ENCODE peak calls at places on chromosomes 3 and 15, in four cellular contexts. D is stomach; I is AG04449; H is CD4-positive, alpha-beta T cell. G is an unnamed sample.

GRCh38 chr3:76972624-76973296 is 67.1 kb upstream of the ROBO2 start:
- DNase-seq in D (no peak), I (no peak), H (no peak), G (no peak)

GRCh38 chr3:172520332-172520831 is 2.8 kb downstream of the TNFSF10 start:
- DNase-seq in D (no peak), I (peak), H (no peak), G (peak)

GRCh38 chr3:169865176-169865800 is 4.4 kb downstream of the LRRC31 start:
- DNase-seq in D (no peak), I (no peak), H (no peak), G (no peak)

GRCh38 chr3:114005406-114005987 is 50.8 kb downstream of the CCDC191 start:
- DNase-seq in D (no peak), I (no peak), H (no peak), G (no peak)

GRCh38 chr3:149449799-149450198 is 24.7 kb upstream of the TM4SF4 start:
- DNase-seq in D (no peak), I (no peak), H (no peak), G (no peak)

GRCh38 chr3:149180057-149180573 is 41.5 kb downstream of the CP start:
- DNase-seq in D (peak), I (peak), H (no peak), G (no peak)

GRCh38 chr15:77584201-77584600 is 48.5 kb downstream of the LINGO1 start:
- DNase-seq in D (no peak), I (no peak), H (no peak), G (no peak)

GRCh38 chr3:198080521-198081384 is 120.7 kb downstream of the LMLN start:
- DNase-seq in D (peak), I (no peak), H (peak), G (peak)

GRCh38 chr3:172137287-172138030 is 98.1 kb downstream of the FNDC3B start:
- DNase-seq in D (no peak), I (no peak), H (no peak), G (no peak)

GRCh38 chr3:100402150-100402706 is 889 bp downstream of the LNP1 start:
- DNase-seq in D (no peak), I (no peak), H (no peak), G (no peak)

GRCh38 chr3:168249539-168250414 is 154.1 kb upstream of the GOLIM4 start:
- DNase-seq in D (peak), I (peak), H (no peak), G (peak)

GRCh38 chr15:49439678-49440375 is 16.8 kb downstream of the FGF7 start:
- DNase-seq in D (no peak), I (no peak), H (no peak), G (no peak)

GRCh38 chr3:141020139-141020940 is 30.8 kb upstream of the SPSB4 start:
- DNase-seq in D (no peak), I (no peak), H (no peak), G (no peak)

GRCh38 chr15:56869573-56869972 is 48.9 kb upstream of the TCF12 start:
- DNase-seq in D (peak), I (no peak), H (no peak), G (no peak)

GRCh38 chr15:40844543-40844981 is 714 bp downstream of the SPINT1 start:
- DNase-seq in D (peak), I (no peak), H (peak), G (peak)

GRCh38 chr3:20739814-20740213 is 553.8 kb upstream of the SGO1 start:
- DNase-seq in D (no peak), I (no peak), H (no peak), G (no peak)

GRCh38 chr3:69864751-69865150 is 125.5 kb downstream of the MITF start:
- DNase-seq in D (no peak), I (no peak), H (no peak), G (no peak)

GRCh38 chr3:115623414-115623868 is at the start of gene GAP43:
- DNase-seq in D (no peak), I (peak), H (no peak), G (no peak)

GRCh38 chr3:141797167-141797773 is 34.1 kb downstream of the GRK7 start:
- DNase-seq in D (peak), I (no peak), H (peak), G (peak)

GRCh38 chr3:171162986-171163723 is 136.6 kb upstream of the SLC2A2 start:
- DNase-seq in D (no peak), I (no peak), H (no peak), G (peak)

GRCh38 chr3:138682674-138683073 is 74.1 kb downstream of the FAIM start:
- DNase-seq in D (no peak), I (no peak), H (no peak), G (no peak)

GRCh38 chr3:172181936-172182708 is 142.7 kb downstream of the FNDC3B start:
- DNase-seq in D (no peak), I (no peak), H (no peak), G (no peak)

GRCh38 chr15:28125673-28126651 is 26.8 kb upstream of the OCA2 start:
- DNase-seq in D (no peak), I (no peak), H (no peak), G (no peak)

GRCh38 chr15:50107591-50108408 is 11.2 kb downstream of the ATP8B4 start:
- DNase-seq in D (peak), I (no peak), H (no peak), G (peak)

GRCh38 chr15:51796777-51797474 is 32.5 kb upstream of the TMOD3 start:
- DNase-seq in D (no peak), I (no peak), H (no peak), G (no peak)

GRCh38 chr3:113914646-113915045 is 33.2 kb upstream of the ZDHHC23 start:
- DNase-seq in D (no peak), I (peak), H (no peak), G (no peak)

GRCh38 chr3:48413086-48413485 is 16.8 kb downstream of the PLXNB1 start:
- DNase-seq in D (no peak), I (no peak), H (no peak), G (no peak)

GRCh38 chr3:53841296-53841695 is 4.9 kb downstream of the CHDH start:
- DNase-seq in D (peak), I (no peak), H (no peak), G (no peak)

GRCh38 chr3:38834110-38834509 is 18.1 kb upstream of the SCN10A start:
- DNase-seq in D (no peak), I (peak), H (peak), G (no peak)

GRCh38 chr3:160697628-160698382 is 20.8 kb downstream of the ARL14 start:
- DNase-seq in D (no peak), I (peak), H (no peak), G (peak)

GRCh38 chr15:70703483-70703882 is 59.9 kb downstream of the UACA start:
- DNase-seq in D (no peak), I (no peak), H (no peak), G (no peak)

GRCh38 chr3:167406876-167407492 is 26.9 kb upstream of the ZBBX start:
- DNase-seq in D (peak), I (no peak), H (no peak), G (no peak)

GRCh38 chr3:125179528-125180240 is 32.9 kb downstream of the SLC12A8 start:
- DNase-seq in D (no peak), I (no peak), H (no peak), G (peak)

GRCh38 chr15:87753539-87753938 is 503.0 kb downstream of the NTRK3 start:
- DNase-seq in D (no peak), I (no peak), H (no peak), G (no peak)
- TF ChIP-seq CTCF in D (no peak), I (no peak), H (no peak), G (no peak)

GRCh38 chr15:90545095-90545494 is 15.4 kb downstream of the CRTC3 start:
- DNase-seq in D (no peak), I (no peak), H (no peak), G (no peak)
- TF ChIP-seq CTCF in D (no peak), I (no peak), H (no peak), G (no peak)

DNA sequence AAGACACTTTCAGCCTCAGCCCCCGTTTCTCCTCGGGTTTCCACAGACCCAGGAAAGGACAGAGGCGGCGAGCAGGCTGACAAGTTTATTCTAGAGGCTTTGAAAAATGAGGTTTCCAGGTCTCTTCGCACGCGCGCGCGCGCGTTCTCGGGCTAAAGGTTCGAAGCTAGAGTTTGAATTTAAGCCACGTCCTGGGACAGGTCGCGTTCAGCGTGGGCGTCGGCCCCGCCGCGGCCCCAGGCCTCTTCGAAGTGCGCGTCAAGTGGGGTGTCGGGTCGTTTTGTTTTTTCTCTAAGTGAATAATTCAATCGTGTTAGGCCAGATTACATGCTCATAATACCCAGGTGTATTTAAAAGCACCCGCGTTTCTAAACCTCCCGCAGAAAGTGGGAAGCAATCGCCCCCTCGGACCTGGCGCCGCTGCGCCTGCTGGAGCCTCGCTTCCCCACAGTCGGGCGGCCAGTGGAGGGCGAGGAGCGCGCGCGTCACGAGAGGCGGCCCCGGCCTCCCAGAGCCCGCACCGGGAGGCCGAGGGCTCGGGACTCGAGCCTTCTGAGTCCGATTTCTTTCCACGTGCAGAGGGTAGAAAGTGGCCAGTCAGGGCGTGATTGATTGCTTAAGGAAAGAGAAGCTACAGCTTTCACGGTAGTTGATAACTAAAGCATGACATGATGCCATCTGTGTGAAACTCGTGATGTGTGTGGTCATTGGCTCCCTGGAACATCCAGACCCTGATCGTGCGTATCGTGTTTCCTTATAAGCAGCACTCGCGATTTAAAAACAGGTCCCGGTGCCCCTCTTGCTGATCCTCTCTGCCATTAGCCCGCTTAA is 15.8 kb upstream of the SOX2 start:
- DNase-seq in D (peak), I (no peak), H (no peak), G (no peak)
- TF ChIP-seq CTCF in D (no peak), I (no peak), H (no peak), G (no peak)

GRCh38 chr3:134216206-134216764 is 34.4 kb downstream of the RYK start:
- DNase-seq in D (no peak), I (no peak), H (no peak), G (no peak)

GRCh38 chr3:134216851-134217250 is 33.8 kb downstream of the RYK start:
- DNase-seq in D (no peak), I (no peak), H (no peak), G (no peak)

GRCh38 chr3:134212898-134213665 is 37.6 kb downstream of the RYK start:
- DNase-seq in D (peak), I (no peak), H (peak), G (peak)

GRCh38 chr3:134214239-134214638 is 36.4 kb downstream of the RYK start:
- DNase-seq in D (no peak), I (no peak), H (no peak), G (no peak)

DNA sequence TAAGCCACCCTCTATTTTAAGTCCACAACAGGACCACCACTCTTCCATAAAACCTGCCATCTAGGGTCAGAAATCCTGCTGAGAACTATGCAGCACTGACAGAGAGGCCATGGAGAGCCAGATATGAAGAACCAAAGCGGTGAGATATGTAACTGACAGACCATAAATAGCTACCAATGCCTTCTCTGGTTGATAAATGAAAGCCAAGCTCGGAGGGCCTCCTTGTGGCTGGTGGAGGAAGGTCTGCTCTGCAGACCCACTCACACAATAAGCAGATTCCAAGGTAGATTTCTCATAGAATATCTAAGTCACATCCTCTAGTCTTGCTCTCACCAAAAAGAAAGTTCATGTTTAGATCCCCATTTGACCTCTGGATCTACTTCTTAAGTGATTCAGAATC is 38.9 kb downstream of the RYK start:
- DNase-seq in D (peak), I (no peak), H (no peak), G (peak)
- TF ChIP-seq CTCF in D (peak), I (peak), H (no peak), G (peak)

GRCh38 chr3:106208979-106209378 is 340.2 kb upstream of the CBLB start:
- DNase-seq in D (no peak), I (no peak), H (no peak), G (no peak)
- TF ChIP-seq CTCF in D (no peak), I (no peak), H (peak), G (peak)

DNA sequence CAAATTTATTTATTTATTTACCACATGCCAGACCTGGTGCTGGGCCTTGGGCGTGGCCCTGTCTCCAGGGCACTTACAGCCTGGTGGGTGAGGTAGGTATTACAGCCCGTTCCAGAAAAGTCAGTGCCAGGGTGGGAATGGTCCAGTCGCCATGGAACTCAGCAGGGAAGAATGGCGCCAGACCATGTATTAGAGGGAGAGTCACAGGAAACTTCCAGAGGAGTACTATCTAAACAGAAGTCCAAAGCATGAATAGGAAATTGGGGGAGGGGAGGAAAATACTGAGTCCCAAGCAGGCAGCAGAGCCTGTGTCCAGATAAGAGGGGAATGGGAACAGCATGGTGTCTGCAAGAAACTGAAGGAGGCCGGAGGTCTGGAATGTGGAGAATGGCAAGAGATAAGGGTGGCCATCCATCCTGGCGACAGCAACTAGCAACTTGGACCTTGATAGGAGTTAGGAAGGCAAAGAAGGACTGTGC is 27.0 kb downstream of the SH3BP5 start:
- DNase-seq in D (no peak), I (no peak), H (no peak), G (no peak)
- TF ChIP-seq CTCF in D (peak), I (peak), H (peak), G (no peak)

DNA sequence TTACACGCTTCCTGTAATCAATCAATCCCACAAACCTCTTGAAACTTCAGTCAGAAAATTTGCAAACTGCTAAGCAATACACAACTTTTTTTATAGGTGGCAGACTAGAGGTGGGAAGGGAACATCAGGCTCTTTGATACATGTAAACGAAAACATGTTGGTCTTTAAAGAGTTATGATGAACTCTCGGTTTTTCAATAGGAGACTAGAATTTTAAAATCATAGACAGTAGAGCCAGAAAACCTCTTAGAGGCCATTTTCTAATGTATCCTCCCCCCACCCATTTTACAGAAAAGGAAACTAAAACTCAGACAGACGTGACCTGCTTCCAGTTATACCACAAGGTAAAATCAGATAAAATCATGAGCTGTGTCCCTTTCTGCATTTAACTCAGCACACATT is 179.1 kb upstream of the LPP start:
- DNase-seq in D (no peak), I (no peak), H (no peak), G (no peak)
- TF ChIP-seq CTCF in D (no peak), I (no peak), H (peak), G (no peak)

DNA sequence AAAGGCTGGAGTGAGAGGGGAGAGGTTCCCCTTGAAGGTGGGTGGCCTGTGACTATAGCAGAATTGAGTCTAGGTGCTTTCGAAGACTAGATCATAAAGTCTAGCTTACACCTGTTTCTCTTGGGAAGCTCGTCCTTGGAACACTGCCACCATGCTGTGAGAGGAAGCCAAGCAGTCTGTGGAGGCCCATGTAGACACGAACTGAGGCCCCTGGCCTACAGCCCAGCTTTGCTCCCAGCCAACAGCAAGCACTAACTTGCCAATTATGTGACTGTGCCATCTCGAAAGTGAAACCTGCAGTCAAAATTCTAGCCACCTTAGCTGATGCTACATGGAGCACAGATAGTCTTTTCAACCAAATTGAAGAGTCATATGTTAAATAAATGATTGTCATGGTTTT is 190.5 kb upstream of the NECTIN3 start:
- DNase-seq in D (peak), I (no peak), H (no peak), G (no peak)
- TF ChIP-seq CTCF in D (peak), I (no peak), H (no peak), G (peak)

GRCh38 chr3:33179132-33179531 is 39.5 kb downstream of the SUSD5 start:
- DNase-seq in D (no peak), I (no peak), H (no peak), G (no peak)

GRCh38 chr3:33184863-33185262 is 33.7 kb downstream of the SUSD5 start:
- DNase-seq in D (no peak), I (no peak), H (no peak), G (no peak)

GRCh38 chr3:33186524-33187367 is 31.9 kb downstream of the SUSD5 start:
- DNase-seq in D (no peak), I (no peak), H (no peak), G (no peak)

DNA sequence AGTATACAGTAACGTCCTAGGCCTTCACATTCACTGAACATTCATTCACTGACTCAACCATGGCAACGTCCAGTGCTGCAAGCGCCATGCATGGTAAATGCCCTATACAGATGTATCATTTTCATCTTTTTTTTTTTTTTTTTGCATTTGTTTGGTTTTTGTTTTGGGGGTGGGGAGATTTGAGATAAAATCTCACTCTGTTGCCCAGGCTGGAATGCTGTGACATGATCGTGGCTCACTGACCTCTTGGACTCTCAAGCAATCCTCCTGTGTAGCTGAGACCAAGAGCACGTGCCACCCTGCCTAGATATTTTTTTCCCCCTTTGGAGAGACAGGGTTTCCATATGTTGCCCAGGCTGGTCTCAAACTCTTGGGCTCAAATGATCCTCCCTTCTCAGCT is 37.4 kb downstream of the SUSD5 start:
- DNase-seq in D (no peak), I (no peak), H (no peak), G (no peak)
- TF ChIP-seq CTCF in D (no peak), I (no peak), H (no peak), G (no peak)

G was measured in GM13977.